ENCODE peak calls at places on chromosomes 11 and 22, in four cellular contexts. O, F, N and Q are unnamed samples.

GRCh38 chr11:34274712-34275398 is 83.0 kb downstream of the ABTB2 start:
- DNase-seq in O (peak; percentile 91), F (peak; percentile 93), N (peak; percentile 79), Q (peak; percentile 68)

GRCh38 chr22:23063539-23064380 is 6.6 kb upstream of the GNAZ start:
- DNase-seq in O (peak; percentile 29), F (no peak), N (no peak), Q (no peak)

GRCh38 chr22:32336185-32336603 is 21.5 kb upstream of the RFPL3 start:
- DNase-seq in O (no peak), F (no peak), N (no peak), Q (no peak)

GRCh38 chr11:62856333-62856910 is 17.0 kb upstream of the WDR74 start:
- DNase-seq in O (no peak), F (no peak), N (no peak), Q (no peak)

GRCh38 chr11:131165036-131165435 is 205.4 kb upstream of the NTM start:
- DNase-seq in O (no peak), F (no peak), N (no peak), Q (no peak)

GRCh38 chr11:9396310-9396709 is 11.9 kb downstream of the IPO7 start:
- DNase-seq in O (no peak), F (no peak), N (no peak), Q (no peak)

GRCh38 chr22:45007946-45008852 is 1.6 kb downstream of the PHF21B start:
- DNase-seq in O (peak; percentile 68), F (no peak), N (no peak), Q (no peak)

GRCh38 chr22:30602049-30602448 is 4.9 kb upstream of the TCN2 start:
- DNase-seq in O (no peak), F (no peak), N (no peak), Q (no peak)

GRCh38 chr11:22807855-22808558 is 21.6 kb downstream of the SVIP start:
- DNase-seq in O (no peak), F (no peak), N (no peak), Q (no peak)

GRCh38 chr11:82183346-82183745 is 550.3 kb downstream of the FAM181B start:
- DNase-seq in O (no peak), F (no peak), N (no peak), Q (no peak)

GRCh38 chr11:1919428-1920127 is at the start of gene TNNT3:
- DNase-seq in O (peak; percentile 35), F (no peak), N (no peak), Q (no peak)

GRCh38 chr11:28618426-28618825 is 510.2 kb downstream of the METTL15 start:
- DNase-seq in O (no peak), F (no peak), N (no peak), Q (no peak)

GRCh38 chr11:28903716-28904115 is 795.5 kb downstream of the METTL15 start:
- DNase-seq in O (no peak), F (no peak), N (no peak), Q (no peak)

GRCh38 chr22:35596821-35597220 is 20.3 kb downstream of the MB start:
- DNase-seq in O (peak; percentile 64), F (no peak), N (peak; percentile 66), Q (no peak)

GRCh38 chr11:110148775-110149744 is 55.9 kb downstream of the ZC3H12C start:
- DNase-seq in O (no peak), F (no peak), N (no peak), Q (no peak)

GRCh38 chr11:118146554-118146953 is 6.1 kb downstream of the SCN4B start:
- DNase-seq in O (no peak), F (no peak), N (no peak), Q (no peak)

GRCh38 chr22:46123694-46124382 is 26.5 kb upstream of the PPARA start:
- DNase-seq in O (peak; percentile 63), F (no peak), N (no peak), Q (no peak)

GRCh38 chr11:72220696-72221363 is 3.7 kb upstream of the INPPL1 start:
- DNase-seq in O (no peak), F (no peak), N (no peak), Q (no peak)

GRCh38 chr22:36220457-36220921 is 18.8 kb downstream of the APOL2 start:
- DNase-seq in O (no peak), F (peak; percentile 55), N (no peak), Q (no peak)

GRCh38 chr22:40603088-40603605 is 33.4 kb downstream of the MRTFA start:
- DNase-seq in O (no peak), F (no peak), N (no peak), Q (no peak)

GRCh38 chr11:120129570-120129969 is 8.3 kb downstream of the TRIM29 start:
- DNase-seq in O (peak; percentile 17), F (no peak), N (no peak), Q (no peak)

GRCh38 chr22:21457023-21457787 is 10.0 kb upstream of the TMEM191C start:
- DNase-seq in O (no peak), F (no peak), N (no peak), Q (peak; percentile 80)

GRCh38 chr11:68978931-68979591 is 1.7 kb downstream of the MRGPRD start:
- DNase-seq in O (no peak), F (no peak), N (no peak), Q (no peak)

GRCh38 chr22:44758354-44758969 is 6.1 kb downstream of the ARHGAP8 start:
- DNase-seq in O (no peak), F (no peak), N (no peak), Q (no peak)

GRCh38 chr22:35390933-35391332 is 9.0 kb upstream of the MCM5 start:
- DNase-seq in O (no peak), F (no peak), N (no peak), Q (no peak)

GRCh38 chr11:78583889-78584288 is 9.2 kb upstream of the NARS2 start:
- DNase-seq in O (no peak), F (no peak), N (no peak), Q (no peak)

GRCh38 chr11:94672636-94673035 is 95.5 kb upstream of the AMOTL1 start:
- DNase-seq in O (no peak), F (no peak), N (no peak), Q (no peak)

GRCh38 chr11:127789887-127790286 is 789.3 kb upstream of the KIRREL3 start:
- DNase-seq in O (no peak), F (no peak), N (no peak), Q (peak; percentile 32)

GRCh38 chr11:96162816-96163499 is 180.0 kb downstream of the MAML2 start:
- DNase-seq in O (no peak), F (peak; percentile 25), N (no peak), Q (no peak)

GRCh38 chr22:43560651-43561050 is 148.8 kb downstream of the MPPED1 start:
- DNase-seq in O (no peak), F (no peak), N (no peak), Q (no peak)

GRCh38 chr11:123741159-123741951 is at the start of gene ZNF202:
- DNase-seq in O (peak; percentile 94), F (peak; percentile 82), N (peak; percentile 93), Q (peak; percentile 93)
- TF ChIP-seq POLR2A in O (peak; percentile 42), F (no peak), N (peak; percentile 30), Q (peak; percentile 58)

GRCh38 chr11:61305417-61305816 is 10.3 kb upstream of the VWCE start:
- DNase-seq in O (no peak), F (no peak), N (no peak), Q (no peak)

GRCh38 chr11:61306221-61306620 is 11.1 kb upstream of the VWCE start:
- DNase-seq in O (no peak), F (no peak), N (no peak), Q (no peak)

GRCh38 chr11:61298663-61299244 is 3.6 kb upstream of the VWCE start:
- DNase-seq in O (no peak), F (no peak), N (no peak), Q (no peak)

GRCh38 chr11:61303725-61304124 is 8.6 kb upstream of the VWCE start:
- DNase-seq in O (no peak), F (no peak), N (no peak), Q (no peak)

GRCh38 chr11:61302550-61302949 is 7.4 kb upstream of the VWCE start:
- DNase-seq in O (no peak), F (no peak), N (no peak), Q (no peak)
- H3K4me1 ChIP-seq in O (peaks cover 6% of the 10 kb centered on the region), F (peaks cover 8% of the 10 kb centered on the region), N (no peaks in the 10 kb centered on the region), Q (no peaks in the 10 kb centered on the region)

GRCh38 chr11:64227405-64227956 is 1.4 kb downstream of the NUDT22 start:
- DNase-seq in O (no peak), F (no peak), N (no peak), Q (no peak)

GRCh38 chr11:64226507-64227051 is 505 bp downstream of the NUDT22 start:
- DNase-seq in O (no peak), F (no peak), N (peak; percentile 66), Q (peak; percentile 63)

GRCh38 chr11:64224151-64224890 is 1.7 kb downstream of the TRPT1 start:
- DNase-seq in O (peak; percentile 41), F (no peak), N (no peak), Q (peak; percentile 49)

GRCh38 chr11:64224891-64225607 is 937 bp downstream of the TRPT1 start:
- DNase-seq in O (peak; percentile 50), F (no peak), N (no peak), Q (peak; percentile 54)

DNA sequence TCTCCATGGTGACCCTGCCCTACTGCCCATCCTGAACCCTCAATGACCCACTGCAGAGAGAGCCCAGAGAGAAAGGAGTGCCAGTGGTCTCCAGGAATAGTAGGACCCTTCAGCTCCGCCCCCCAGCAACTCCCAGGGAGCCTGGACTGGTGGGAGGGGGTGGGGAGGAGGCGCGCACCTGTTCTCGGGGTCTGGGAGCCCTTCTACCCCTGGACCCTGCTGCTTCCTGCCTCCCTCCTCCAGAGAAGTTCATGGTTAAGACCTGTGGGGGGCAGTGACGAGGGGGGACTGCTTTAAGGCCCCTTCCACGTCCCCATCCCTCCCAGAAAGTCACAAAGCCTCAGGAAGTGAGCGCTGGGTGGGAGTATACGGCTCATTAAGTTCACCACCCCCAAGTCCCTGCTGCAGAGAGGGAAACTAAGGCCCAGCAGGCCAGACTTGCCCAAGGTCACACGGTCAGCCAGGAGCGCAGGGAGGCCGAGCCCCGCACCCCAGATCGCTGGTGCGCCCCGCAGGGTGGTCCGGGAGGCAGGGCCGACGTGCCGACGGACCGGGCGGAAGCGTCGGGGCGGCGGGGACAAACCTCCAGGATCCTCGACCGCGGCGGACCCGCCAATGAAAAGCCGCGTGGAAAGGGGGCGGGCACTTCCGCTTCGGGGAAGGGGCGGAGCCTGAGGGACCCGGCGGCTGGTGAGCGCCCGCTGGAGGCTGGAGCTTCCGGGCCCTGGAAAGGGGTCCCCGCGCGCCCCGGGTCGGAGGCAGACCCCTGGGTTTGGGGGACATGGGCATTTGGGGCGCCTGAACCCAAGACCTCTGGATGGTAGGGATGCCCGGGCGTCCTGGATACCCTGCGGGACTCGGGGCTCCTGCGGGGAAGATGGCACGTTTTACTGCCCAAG is at the start of the genes NUDT22 and TRPT1:
- DNase-seq in O (peak; percentile 95), F (peak; percentile 88), N (peak; percentile 93), Q (peak; percentile 92)
- TF ChIP-seq POLR2A in O (peak; percentile 92), F (peak; percentile 86), N (peak; percentile 66), Q (peak; percentile 89)

GRCh38 chr11:829116-829945 is 1.6 kb downstream of the CRACR2B start:
- DNase-seq in O (peak; percentile 62), F (no peak), N (no peak), Q (no peak)

GRCh38 chr11:827146-827860 is 416 bp upstream of the CRACR2B start:
- DNase-seq in O (no peak), F (no peak), N (peak; percentile 81), Q (no peak)

GRCh38 chr11:828501-829115 is 889 bp downstream of the CRACR2B start:
- DNase-seq in O (no peak), F (no peak), N (no peak), Q (peak; percentile 67)

GRCh38 chr11:826836-827145 is 928 bp upstream of the CRACR2B start:
- DNase-seq in O (no peak), F (no peak), N (no peak), Q (no peak)

DNA sequence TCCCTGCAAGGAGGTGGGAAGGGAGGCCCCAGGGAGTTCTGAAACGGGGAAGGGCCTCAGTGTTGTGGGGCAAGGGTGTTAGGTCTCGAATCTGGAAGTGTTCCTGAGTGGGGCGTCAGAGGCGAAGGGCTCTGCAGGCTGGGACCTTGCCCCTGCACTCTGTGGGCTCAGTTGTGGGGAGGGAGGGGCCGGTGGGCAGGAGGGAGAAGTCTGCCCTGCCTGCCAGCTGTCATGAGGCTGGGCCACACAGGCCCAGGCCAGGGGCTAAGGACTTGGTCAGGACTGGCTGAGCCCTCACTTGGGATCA is at the start of gene CRACR2B:
- DNase-seq in O (no peak), F (no peak), N (no peak), Q (no peak)
- H3K4me1 ChIP-seq in O (peaks cover 16% of the 10 kb centered on the region), F (peaks cover 59% of the 10 kb centered on the region), N (peaks cover 94% of the 10 kb centered on the region), Q (peaks cover 61% of the 10 kb centered on the region)